ENCODE peak calls at places on chromosomes 3 and 15, in five cellular contexts. F is mammary epithelial cell, T is thyroid gland, D is heart right ventricle, K is right atrium auricular region. A is an unnamed sample. For H3K4me1, the result is how much of the 10 kb centered on the place peaks cover.

GRCh38 chr15:73573572-73573971 is 59.6 kb downstream of the NPTN start:
- DNase-seq in D (no peak), T (no peak), K (no peak), F (peak), A (no peak)

GRCh38 chr3:27943106-27943505 is 221.0 kb upstream of the EOMES start:
- DNase-seq in D (no peak), F (peak), T (no peak), K (no peak), A (no peak)

GRCh38 chr3:95148107-95148506 is 1085.2 kb downstream of the NSUN3 start:
- DNase-seq in K (no peak), F (no peak), T (no peak), D (no peak), A (no peak)

GRCh38 chr15:33956397-33956796 is 11.9 kb upstream of the CHRM5 start:
- DNase-seq in D (no peak), K (no peak), T (no peak), F (no peak), A (no peak)

GRCh38 chr3:32176989-32177701 is 61.3 kb upstream of the CMTM8 start:
- DNase-seq in K (no peak), F (peak), T (no peak), D (no peak), A (no peak)

GRCh38 chr15:40567111-40567510 is 2.0 kb upstream of the RPUSD2 start:
- DNase-seq in T (no peak), K (no peak), D (no peak), F (peak), A (no peak)

GRCh38 chr15:70344666-70345065 is 246.9 kb upstream of the TLE3 start:
- DNase-seq in K (peak), T (peak), F (no peak), D (no peak), A (peak)

GRCh38 chr3:149790265-149790664 is 2.1 kb downstream of the ANKUB1 start:
- DNase-seq in D (no peak), T (no peak), K (no peak), F (peak), A (no peak)

GRCh38 chr3:23746473-23746872 is 59.3 kb upstream of the UBE2E1 start:
- DNase-seq in F (no peak), D (no peak), K (no peak), T (no peak), A (no peak)

GRCh38 chr3:148840419-148840818 is 12.8 kb downstream of the CPB1 start:
- DNase-seq in K (no peak), T (no peak), F (no peak), D (no peak), A (no peak)

GRCh38 chr3:48765376-48765775 is 48.4 kb upstream of the IP6K2 start:
- DNase-seq in F (peak), K (no peak), T (no peak), D (no peak), A (no peak)

GRCh38 chr3:108067768-108068167 is 23.1 kb downstream of the CD47 start:
- DNase-seq in T (no peak), K (no peak), D (no peak), F (no peak), A (no peak)

GRCh38 chr3:70990723-70991122 is 592.8 kb downstream of the FOXP1 start:
- DNase-seq in K (no peak), F (no peak), D (no peak), T (no peak), A (no peak)

GRCh38 chr3:155323063-155323666 is 29.7 kb upstream of the STRIT1 start:
- DNase-seq in K (no peak), D (no peak), F (peak), T (peak), A (no peak)

GRCh38 chr3:88058322-88058592 is 548 bp downstream of the CGGBP1 start:
- DNase-seq in K (no peak), F (no peak), D (no peak), T (no peak), A (no peak)

GRCh38 chr3:18770800-18771199 is 345.7 kb upstream of the SATB1 start:
- DNase-seq in T (no peak), D (no peak), K (no peak), F (no peak), A (no peak)

GRCh38 chr3:184472723-184473419 is 88.7 kb upstream of the EPHB3 start:
- DNase-seq in D (no peak), K (peak), T (peak), F (no peak), A (no peak)

GRCh38 chr3:67045711-67046465 is 47.8 kb downstream of the KBTBD8 start:
- DNase-seq in T (no peak), D (no peak), K (no peak), F (no peak), A (no peak)

GRCh38 chr3:47578691-47579632 is at the start of gene CSPG5:
- DNase-seq in T (peak), D (peak), K (no peak), F (no peak), A (peak)

GRCh38 chr15:78372880-78373279 is 32.7 kb downstream of the CRABP1 start:
- DNase-seq in K (no peak), F (no peak), T (no peak), D (no peak), A (peak)

GRCh38 chr15:68228971-68229385 is 550 bp downstream of the CLN6 start:
- DNase-seq in T (peak), F (no peak), D (no peak), K (peak), A (no peak)

GRCh38 chr3:142941373-142942123 is 21.9 kb downstream of the PAQR9 start:
- DNase-seq in K (no peak), F (no peak), T (no peak), D (no peak), A (no peak)

GRCh38 chr3:127819656-127820055 is 2.7 kb downstream of the MGLL start:
- DNase-seq in T (no peak), K (no peak), D (no peak), F (no peak), A (no peak)

GRCh38 chr3:15467227-15468181 is 40.1 kb downstream of the EAF1 start:
- DNase-seq in D (no peak), K (no peak), F (no peak), T (no peak), A (peak)

GRCh38 chr15:92074646-92075045 is 221.1 kb downstream of the SLCO3A1 start:
- DNase-seq in K (peak), T (peak), F (peak), D (peak), A (peak)

GRCh38 chr15:56356616-56357015 is 8.6 kb upstream of the TEX9 start:
- DNase-seq in D (no peak), K (no peak), T (no peak), F (peak), A (no peak)

GRCh38 chr15:69098688-69099087 is 61.7 kb upstream of the GLCE start:
- DNase-seq in D (no peak), T (no peak), K (no peak), F (no peak), A (no peak)

GRCh38 chr3:75224419-75224818 is 439.7 kb upstream of the FRG2C start:
- DNase-seq in D (no peak), T (no peak), K (no peak), F (peak), A (no peak)

GRCh38 chr15:76078285-76078863 is 18.6 kb downstream of the TMEM266 start:
- DNase-seq in F (no peak), D (no peak), T (no peak), K (no peak), A (no peak)

GRCh38 chr3:179710079-179710478 is 57.2 kb downstream of the USP13 start:
- DNase-seq in K (no peak), T (no peak), D (no peak), F (no peak), A (no peak)

DNA sequence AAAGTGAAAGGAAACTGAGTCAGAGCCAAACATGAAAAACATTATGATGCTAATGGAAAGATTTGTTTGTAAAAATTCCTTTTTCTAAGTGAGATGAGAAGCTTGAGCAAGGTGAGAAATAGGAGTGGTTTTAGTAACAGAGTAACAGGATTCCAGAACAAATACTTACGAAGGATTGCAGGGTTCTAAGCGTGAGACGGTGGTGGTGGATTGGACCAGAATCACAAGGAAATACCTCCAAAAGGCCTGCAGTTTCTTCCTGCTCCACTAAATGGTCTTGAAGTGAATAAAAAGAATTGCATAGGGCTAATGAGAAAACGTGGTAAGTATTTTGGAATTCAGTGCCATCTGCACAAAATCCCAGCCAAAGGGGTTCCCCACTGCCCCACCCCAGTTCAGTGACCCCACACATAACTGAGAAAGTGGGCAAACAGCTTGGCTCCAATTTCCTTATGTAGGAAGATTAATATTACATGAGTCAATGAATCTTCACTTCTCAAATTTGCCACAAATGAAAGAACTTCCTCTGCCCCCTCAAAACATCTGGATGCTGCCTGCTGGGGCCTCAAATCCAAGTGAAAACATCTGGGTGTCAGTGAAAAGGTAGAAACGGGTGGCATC is 283.8 kb upstream of the NR2F2 start:
- DNase-seq in T (no peak), K (no peak), F (no peak), D (no peak), A (no peak)
- H3K4me3 ChIP-seq in T (no peak), K (no peak), F (no peak), D (no peak), A (no peak)

DNA sequence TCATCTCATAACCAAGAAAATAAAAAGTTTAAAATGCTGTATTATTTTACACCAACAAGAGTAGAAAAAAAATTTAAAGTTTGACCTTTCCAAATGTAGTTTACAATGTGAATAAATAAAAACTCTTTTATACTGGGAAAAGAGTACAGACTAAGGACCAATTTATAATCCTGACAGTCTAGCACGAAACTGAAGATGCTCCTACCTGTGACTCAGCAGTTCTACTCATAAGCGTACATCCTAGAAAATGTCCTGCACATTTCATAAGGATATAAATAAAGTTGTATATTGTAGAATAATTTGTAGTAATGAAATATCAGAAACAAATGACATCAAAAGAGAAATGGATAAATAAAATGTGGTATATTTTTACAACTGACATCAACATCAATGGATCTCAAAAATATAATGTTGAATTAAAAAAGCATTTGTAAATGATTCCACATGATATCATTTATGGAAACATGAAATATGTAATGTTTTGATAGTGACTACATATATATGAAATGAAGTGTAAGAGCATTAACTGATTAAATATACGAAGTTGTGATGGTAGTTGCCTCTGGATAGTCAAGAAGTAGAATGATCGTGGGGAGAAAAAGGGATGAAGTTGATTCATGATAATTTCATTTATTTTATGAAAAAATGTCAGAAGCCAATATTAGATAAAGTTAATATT is 161.3 kb upstream of the CBLB start:
- DNase-seq in F (peak), T (no peak), D (no peak), K (no peak), A (no peak)
- H3K4me1 ChIP-seq in F (under half), T (under half), D (under half), K (under half), A (under half)

GRCh38 chr3:195105389-195105788 is 165.6 kb downstream of the XXYLT1 start:
- DNase-seq in T (no peak), D (no peak), K (no peak), F (no peak), A (peak)

GRCh38 chr3:195106418-195106906 is 164.5 kb downstream of the XXYLT1 start:
- DNase-seq in D (peak), F (peak), K (peak), T (peak), A (peak)

GRCh38 chr3:195107593-195107992 is 163.4 kb downstream of the XXYLT1 start:
- DNase-seq in T (no peak), D (no peak), K (no peak), F (no peak), A (peak)

GRCh38 chr3:195104340-195104739 is 166.6 kb downstream of the XXYLT1 start:
- DNase-seq in D (no peak), T (no peak), K (no peak), F (no peak), A (peak)

GRCh38 chr3:195105841-195106417 is 165.0 kb downstream of the XXYLT1 start:
- DNase-seq in K (no peak), D (no peak), T (no peak), F (no peak), A (no peak)
- H3K4me3 ChIP-seq in K (no peak), D (peak), T (no peak), F (no peak), A (no peak)

GRCh38 chr3:9408061-9408460 is 10.6 kb downstream of the SETD5 start:
- DNase-seq in T (no peak), D (no peak), K (no peak), F (no peak), A (no peak)
- H3K4me1 ChIP-seq in T (under half), D (half or more), K (half or more), F (under half), A (under half)

DNA sequence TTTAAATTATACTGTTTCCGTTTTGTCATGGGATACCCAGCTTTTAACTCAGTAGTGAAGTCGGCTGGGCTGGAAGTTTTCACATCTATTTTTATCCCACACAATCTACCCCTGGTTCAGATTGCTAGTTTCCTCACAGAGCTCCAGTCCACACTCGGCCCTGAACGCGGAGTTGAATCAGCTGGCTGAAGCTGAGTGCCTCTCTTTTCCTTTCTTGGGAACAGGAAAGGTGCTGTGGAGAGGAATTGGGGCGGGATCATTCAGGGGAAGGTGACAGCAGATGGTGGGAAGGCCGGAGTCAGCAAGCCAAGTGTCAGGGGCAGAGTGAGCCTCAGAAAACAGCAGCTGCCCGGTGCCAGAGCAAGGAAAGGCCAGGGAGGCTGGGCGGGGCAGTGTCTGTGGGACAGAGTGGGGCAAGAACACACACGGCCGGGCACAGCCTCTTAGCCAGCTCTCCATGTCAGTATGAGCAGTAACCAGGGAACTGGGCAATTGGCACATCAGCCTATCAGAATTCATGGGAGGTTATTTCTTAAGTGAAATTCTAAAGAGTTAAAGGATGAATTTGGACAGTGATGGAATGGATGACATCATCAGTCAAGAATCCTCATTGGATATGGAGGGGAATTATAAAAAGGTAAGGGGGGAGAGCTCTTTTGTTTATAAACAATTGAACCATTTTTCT is 135.7 kb upstream of the IL12A start:
- DNase-seq in K (peak), T (peak), F (peak), D (peak), A (peak)
- H3K4me3 ChIP-seq in K (peak), T (no peak), F (peak), D (peak), A (peak)

GRCh38 chr3:183222631-183223030 is 30.4 kb upstream of the B3GNT5 start:
- DNase-seq in K (no peak), F (no peak), D (no peak), T (no peak), A (no peak)

GRCh38 chr3:183220828-183221227 is 32.2 kb upstream of the B3GNT5 start:
- DNase-seq in F (peak), T (no peak), D (no peak), K (no peak), A (no peak)

GRCh38 chr3:183217548-183218321 is 35.3 kb upstream of the B3GNT5 start:
- DNase-seq in D (no peak), F (no peak), K (no peak), T (no peak), A (no peak)

GRCh38 chr3:183215591-183216202 is 37.4 kb upstream of the B3GNT5 start:
- DNase-seq in D (no peak), K (no peak), F (no peak), T (no peak), A (no peak)

DNA sequence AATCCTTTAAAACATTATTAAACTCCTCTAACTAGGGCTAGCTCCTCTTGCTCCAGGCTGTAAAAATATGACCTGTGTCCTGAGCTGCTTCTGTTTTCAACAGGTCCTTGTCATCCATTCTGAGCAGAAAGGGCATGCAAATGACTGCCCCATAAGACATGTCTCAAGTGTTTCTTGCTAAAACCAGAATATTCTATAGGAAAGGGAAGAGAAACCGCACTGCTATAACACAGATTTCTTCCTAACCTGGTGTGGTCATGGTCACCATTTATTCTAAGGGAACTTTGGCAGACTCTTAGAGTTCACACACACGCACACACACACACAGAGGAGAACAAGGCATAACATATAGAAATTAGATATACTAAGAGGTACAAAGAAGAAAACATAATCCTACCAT is 34.2 kb upstream of the B3GNT5 start:
- DNase-seq in D (no peak), K (no peak), T (no peak), F (no peak), A (no peak)
- H3K4me1 ChIP-seq in D (under half), K (under half), T (under half), F (under half), A (under half)

A was measured in aorta.